ENCODE peak calls at places on chromosomes 5 and 9, in four cellular contexts. H is left ventricle myocardium inferior, Z is aorta, U is lower lobe of right lung. Q is an unnamed sample.
A peak's percentile ranks its signal among the peaks of the same experiment; 100 is the strongest.

GRCh38 chr5:169554251-169554650 is 29.3 kb upstream of the SPDL1 start:
- DNase-seq in H (no peak), Z (no peak), U (no peak), Q (no peak)

GRCh38 chr9:115117999-115118470 is at the start of gene TNC:
- DNase-seq in H (peak; percentile 36), Z (peak; percentile 80), U (peak; percentile 58), Q (peak; percentile 87)

GRCh38 chr5:126855266-126855665 is 78.3 kb downstream of the LMNB1 start:
- DNase-seq in H (no peak), Z (no peak), U (no peak), Q (no peak)

GRCh38 chr9:93567271-93567959 is 9.0 kb upstream of the PHF2 start:
- DNase-seq in H (no peak), Z (no peak), U (peak; percentile 52), Q (no peak)

GRCh38 chr5:139705655-139706587 is 57.8 kb downstream of the CXXC5 start:
- DNase-seq in H (no peak), Z (no peak), U (no peak), Q (no peak)

GRCh38 chr9:136858452-136858843 is 6.3 kb downstream of the MAMDC4 start:
- DNase-seq in H (no peak), Z (no peak), U (no peak), Q (no peak)

GRCh38 chr5:102691434-102691833 is 63.7 kb upstream of the PAM start:
- DNase-seq in H (no peak), Z (no peak), U (no peak), Q (no peak)

GRCh38 chr9:130448035-130448624 is 3.4 kb downstream of the ASS1 start:
- DNase-seq in H (no peak), Z (no peak), U (no peak), Q (no peak)

GRCh38 chr5:168303398-168304020 is 12.1 kb downstream of the WWC1 start:
- DNase-seq in H (no peak), Z (no peak), U (no peak), Q (no peak)

GRCh38 chr5:58403822-58404433 is 56.0 kb downstream of the PLK2 start:
- DNase-seq in H (no peak), Z (no peak), U (no peak), Q (no peak)

GRCh38 chr5:131709043-131709442 is 74.0 kb upstream of the RAPGEF6 start:
- DNase-seq in H (no peak), Z (no peak), U (no peak), Q (no peak)

GRCh38 chr9:2234371-2234893 is 219.3 kb downstream of the SMARCA2 start:
- DNase-seq in H (no peak), Z (no peak), U (no peak), Q (no peak)

GRCh38 chr5:115262066-115262404 is 642 bp downstream of the PGGT1B start:
- DNase-seq in H (no peak), Z (no peak), U (no peak), Q (no peak)

GRCh38 chr9:88759374-88759773 is 224.4 kb downstream of the NXNL2 start:
- DNase-seq in H (no peak), Z (no peak), U (no peak), Q (no peak)

GRCh38 chr9:105993921-105994715 is 299.8 kb downstream of the TMEM38B start:
- DNase-seq in H (no peak), Z (no peak), U (no peak), Q (no peak)

GRCh38 chr9:90296539-90296938 is 346.1 kb downstream of the DIRAS2 start:
- DNase-seq in H (no peak), Z (no peak), U (no peak), Q (no peak)

GRCh38 chr9:124721109-124721850 is 49.8 kb downstream of the NR6A1 start:
- DNase-seq in H (no peak), Z (no peak), U (no peak), Q (no peak)

GRCh38 chr5:5183192-5183699 is 43.1 kb downstream of the ADAMTS16 start:
- DNase-seq in H (no peak), Z (no peak), U (no peak), Q (no peak)

GRCh38 chr5:37814699-37815098 is 25.1 kb downstream of the GDNF start:
- DNase-seq in H (no peak), Z (no peak), U (no peak), Q (no peak)

GRCh38 chr9:121559183-121559582 is 59.5 kb upstream of the GGTA1 start:
- DNase-seq in H (no peak), Z (peak; percentile 77), U (no peak), Q (no peak)

GRCh38 chr5:2029206-2029605 is 146.5 kb upstream of the IRX4 start:
- DNase-seq in H (no peak), Z (no peak), U (no peak), Q (no peak)

GRCh38 chr9:104286792-104287191 is 192.7 kb downstream of the SMC2 start:
- DNase-seq in H (no peak), Z (no peak), U (no peak), Q (no peak)

GRCh38 chr5:135953850-135954249 is 933 bp downstream of the LECT2 start:
- DNase-seq in H (no peak), Z (no peak), U (no peak), Q (no peak)

GRCh38 chr5:169905017-169905416 is 75.3 kb downstream of the INSYN2B start:
- DNase-seq in H (no peak), Z (no peak), U (no peak), Q (no peak)

GRCh38 chr5:143154495-143155375 is 248.8 kb downstream of the NR3C1 start:
- DNase-seq in H (no peak), Z (no peak), U (no peak), Q (no peak)

GRCh38 chr5:140926211-140926902 is at the start of gene PCDHAC1:
- DNase-seq in H (peak; percentile 70), Z (peak; percentile 78), U (peak; percentile 90), Q (peak; percentile 74)

GRCh38 chr5:33194914-33195313 is 245.9 kb upstream of the TARS1 start:
- DNase-seq in H (no peak), Z (no peak), U (no peak), Q (no peak)

GRCh38 chr5:155620819-155621410 is 607.4 kb downstream of the KIF4B start:
- DNase-seq in H (no peak), Z (no peak), U (no peak), Q (no peak)

GRCh38 chr5:75558221-75558620 is 46.5 kb downstream of the POLK start:
- DNase-seq in H (no peak), Z (no peak), U (no peak), Q (no peak)
- H3K27ac ChIP-seq in H (peak overlapping the region; percentile 77), Z (no peak overlapping the region), U (no peak overlapping the region), Q (no peak overlapping the region)

GRCh38 chr9:129317179-129318011 is 139.3 kb upstream of the IER5L start:
- DNase-seq in H (no peak), Z (peak; percentile 75), U (no peak), Q (peak; percentile 67)
- H3K4me1 ChIP-seq in H (peaks cover 70% of the 10 kb centered on the region), Z (no peaks in the 10 kb centered on the region), U (peaks cover 60% of the 10 kb centered on the region), Q (peaks cover 86% of the 10 kb centered on the region)

GRCh38 chr5:67011422-67011821 is 185.2 kb downstream of the CD180 start:
- DNase-seq in H (no peak), Z (no peak), U (no peak), Q (no peak)
- H3K27ac ChIP-seq in H (peak overlapping the region; percentile 73), Z (no peak overlapping the region), U (peak overlapping the region; percentile 52), Q (peak overlapping the region; percentile 77)

GRCh38 chr5:65205016-65205415 is 276.7 kb downstream of the ADAMTS6 start:
- DNase-seq in H (no peak), Z (no peak), U (no peak), Q (no peak)

GRCh38 chr5:65198777-65199120 is 283.0 kb downstream of the ADAMTS6 start:
- DNase-seq in H (no peak), Z (no peak), U (no peak), Q (no peak)

GRCh38 chr5:65203746-65204145 is 278.0 kb downstream of the ADAMTS6 start:
- DNase-seq in H (no peak), Z (no peak), U (no peak), Q (no peak)

GRCh38 chr5:65197899-65198776 is 283.6 kb downstream of the ADAMTS6 start:
- DNase-seq in H (no peak), Z (no peak), U (no peak), Q (no peak)

GRCh38 chr5:65199988-65200668 is 281.6 kb downstream of the ADAMTS6 start:
- DNase-seq in H (no peak), Z (no peak), U (no peak), Q (no peak)
- H3K4me1 ChIP-seq in H (no peaks in the 10 kb centered on the region), Z (no peaks in the 10 kb centered on the region), U (no peaks in the 10 kb centered on the region), Q (no peaks in the 10 kb centered on the region)

DNA sequence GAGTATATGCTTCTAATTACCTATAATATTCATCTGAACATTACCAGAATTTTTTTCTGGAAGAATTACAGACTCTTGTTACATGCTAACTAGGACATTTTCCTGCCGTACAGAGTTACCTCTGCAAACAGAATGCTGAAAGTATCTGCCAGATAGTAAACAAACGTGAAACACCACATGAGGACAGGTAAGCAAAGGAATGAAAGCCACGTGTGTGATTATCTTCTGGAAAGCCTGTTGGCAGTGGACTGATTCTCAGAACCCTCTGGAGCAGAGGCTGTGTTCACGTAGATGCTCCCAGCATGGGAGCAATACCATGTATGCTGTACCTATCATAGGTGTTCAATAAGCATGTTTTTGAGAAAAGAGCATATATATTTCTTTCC is 472.6 kb downstream of the ENC1 start:
- DNase-seq in H (no peak), Z (no peak), U (no peak), Q (no peak)
- H3K27ac ChIP-seq in H (no peak overlapping the region), Z (no peak overlapping the region), U (no peak overlapping the region), Q (no peak overlapping the region)